ENCODE peak calls at places on chromosome 1, in seven cellular contexts. X, Y, H, K, O, A and D are unnamed samples.

GRCh38 chr1:78143152-78143551 is 97.4 kb downstream of the GIPC2 start:
- DNase-seq in X (no peak), Y (no peak), H (no peak), K (no peak), O (peak; percentile 38), A (no peak), D (no peak)

GRCh38 chr1:198102454-198102791 is 54.4 kb upstream of the NEK7 start:
- DNase-seq in X (no peak), Y (no peak), H (no peak), K (no peak), O (no peak), A (no peak), D (no peak)

GRCh38 chr1:54137532-54138061 is 15.2 kb downstream of the CDCP2 start:
- DNase-seq in X (no peak), Y (no peak), H (no peak), K (no peak), O (no peak), A (peak; percentile 65), D (no peak)

GRCh38 chr1:205449750-205450443 is 5.9 kb downstream of the BLACAT1 start:
- DNase-seq in X (peak; percentile 95), Y (no peak), H (no peak), K (peak; percentile 89), O (no peak), A (peak; percentile 52), D (peak; percentile 99)

GRCh38 chr1:84020151-84020550 is 21.2 kb upstream of the TTLL7 start:
- DNase-seq in X (no peak), Y (no peak), H (no peak), K (peak; percentile 52), O (no peak), A (no peak), D (no peak)

GRCh38 chr1:115838426-115838804 is 2.5 kb downstream of the NHLH2 start:
- DNase-seq in X (no peak), Y (no peak), H (no peak), K (no peak), O (no peak), A (peak; percentile 21), D (no peak)

GRCh38 chr1:6384962-6385672 is 8.4 kb downstream of the ACOT7 start:
- DNase-seq in X (no peak), Y (no peak), H (no peak), K (no peak), O (no peak), A (peak; percentile 84), D (no peak)

GRCh38 chr1:6692956-6693355 is 8.7 kb downstream of the DNAJC11 start:
- DNase-seq in X (no peak), Y (no peak), H (no peak), K (no peak), O (no peak), A (no peak), D (no peak)

GRCh38 chr1:53298163-53298685 is 29.6 kb downstream of the LRP8 start:
- DNase-seq in X (no peak), Y (no peak), H (no peak), K (no peak), O (no peak), A (no peak), D (no peak)

GRCh38 chr1:28241633-28242241 is 5.8 kb downstream of the ATP5IF1 start:
- DNase-seq in X (no peak), Y (no peak), H (no peak), K (no peak), O (no peak), A (no peak), D (no peak)

GRCh38 chr1:13829152-13829769 is 129.3 kb downstream of the PRDM2 start:
- DNase-seq in X (peak; percentile 23), Y (no peak), H (no peak), K (no peak), O (no peak), A (peak; percentile 5), D (no peak)

GRCh38 chr1:87805661-87806376 is 477.1 kb downstream of the LMO4 start:
- DNase-seq in X (peak; percentile 28), Y (no peak), H (no peak), K (no peak), O (no peak), A (no peak), D (peak; percentile 27)

DNA sequence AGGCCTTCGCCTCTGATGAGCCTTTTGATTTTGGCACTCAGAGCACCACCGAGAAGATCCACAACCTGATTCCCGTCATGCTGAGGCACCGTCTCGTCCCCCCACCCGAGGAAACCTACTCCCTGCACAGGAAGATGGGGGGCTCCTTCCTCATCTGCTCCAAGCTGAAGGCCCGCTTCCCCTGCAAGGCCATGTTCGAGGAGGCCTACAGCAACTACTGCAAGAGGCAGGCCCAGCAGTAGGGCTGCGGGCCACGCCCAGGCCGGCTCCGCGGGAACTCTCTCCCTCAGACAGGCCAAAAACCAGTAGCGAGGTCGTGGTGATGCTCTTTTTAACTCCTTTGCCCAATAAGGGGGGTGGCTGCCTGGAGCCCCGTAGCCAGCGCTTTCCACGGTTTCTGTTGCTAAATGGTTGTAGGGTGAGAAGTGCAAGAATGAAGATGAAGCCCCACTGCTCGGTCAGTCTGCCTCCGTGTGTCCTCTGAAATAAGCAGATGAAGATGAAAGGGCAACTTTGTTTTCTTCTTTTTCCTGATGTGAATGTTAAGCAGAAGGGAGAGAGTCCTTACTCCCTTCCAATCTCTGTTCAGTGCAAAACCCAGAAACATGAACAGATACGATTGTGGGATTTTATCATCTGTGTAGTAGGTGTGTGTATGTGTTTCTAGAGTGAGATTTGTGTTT is 46.5 kb downstream of the COQ8A start:
- DNase-seq in X (no peak), Y (no peak), H (no peak), K (no peak), O (no peak), A (no peak), D (no peak)
- TF ChIP-seq SIN3A in X (no peak), Y (no peak), H (no peak), K (no peak), O (no peak), A (no peak), D (no peak)

GRCh38 chr1:41397020-41397419 is 35.8 kb downstream of the FOXO6 start:
- DNase-seq in X (no peak), Y (no peak), H (no peak), K (no peak), O (no peak), A (no peak), D (no peak)

GRCh38 chr1:41401899-41402298 is 40.7 kb downstream of the FOXO6 start:
- DNase-seq in X (no peak), Y (no peak), H (no peak), K (no peak), O (no peak), A (no peak), D (no peak)

GRCh38 chr1:41400235-41400634 is 39.0 kb downstream of the FOXO6 start:
- DNase-seq in X (no peak), Y (no peak), H (no peak), K (no peak), O (no peak), A (no peak), D (no peak)

GRCh38 chr1:41397943-41398342 is 36.7 kb downstream of the FOXO6 start:
- DNase-seq in X (no peak), Y (no peak), H (no peak), K (no peak), O (no peak), A (no peak), D (no peak)

DNA sequence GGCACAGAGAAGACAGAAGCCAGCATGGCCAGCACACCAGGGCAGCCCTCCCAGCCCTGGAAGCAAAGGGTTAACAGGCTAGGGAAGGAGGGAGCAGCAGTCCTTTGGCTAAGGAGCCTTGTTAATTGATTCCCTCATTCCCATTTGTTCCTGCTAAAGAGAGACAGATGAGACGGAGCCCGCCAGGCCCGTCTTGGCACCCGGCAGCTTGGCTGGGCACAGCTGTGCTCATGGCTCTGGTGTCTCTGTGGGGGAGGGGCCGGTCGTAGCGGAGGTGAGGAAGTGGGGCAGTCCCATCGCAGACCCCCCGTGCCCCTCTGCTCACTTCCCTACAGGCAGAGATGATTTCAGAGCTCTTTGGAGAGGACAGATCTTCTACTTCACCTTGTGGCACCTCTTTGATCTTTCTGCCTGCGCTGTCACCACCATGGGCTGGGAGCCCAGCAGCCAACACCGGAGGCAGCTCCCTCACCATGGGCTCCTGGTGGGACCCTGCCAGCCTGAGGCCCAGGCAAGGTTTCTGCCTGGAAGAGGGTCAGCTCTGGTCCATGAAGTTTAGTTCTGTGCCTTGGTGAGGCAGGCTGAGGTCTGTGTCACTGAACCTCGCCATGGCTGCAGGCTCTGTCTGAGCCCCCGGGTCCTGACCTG is 38.0 kb downstream of the FOXO6 start:
- DNase-seq in X (no peak), Y (no peak), H (no peak), K (no peak), O (no peak), A (peak; percentile 63), D (no peak)
- TF ChIP-seq SIN3A in X (no peak), Y (no peak), H (no peak), K (no peak), O (no peak), A (no peak), D (no peak)

GRCh38 chr1:11691302-11691914 is at the start of gene DRAXIN:
- DNase-seq in X (no peak), Y (no peak), H (no peak), K (no peak), O (no peak), A (peak; percentile 93), D (no peak)
- TF ChIP-seq SIN3A in X (no peak), Y (no peak), H (peak; percentile 16), K (no peak), O (no peak), A (no peak), D (no peak)

GRCh38 chr1:220786337-220787068 is at the start of gene MTARC1:
- DNase-seq in X (no peak), Y (no peak), H (no peak), K (no peak), O (no peak), A (peak; percentile 95), D (peak; percentile 86)

GRCh38 chr1:220784751-220785150 is 2.0 kb upstream of the MTARC1 start:
- DNase-seq in X (no peak), Y (no peak), H (no peak), K (no peak), O (no peak), A (peak; percentile 52), D (no peak)

GRCh38 chr1:220787069-220787614 is 429 bp downstream of the MTARC1 start:
- DNase-seq in X (peak; percentile 51), Y (no peak), H (no peak), K (no peak), O (no peak), A (peak; percentile 71), D (peak; percentile 57)

GRCh38 chr1:220786057-220786336 is 716 bp upstream of the MTARC1 start:
- DNase-seq in X (no peak), Y (no peak), H (no peak), K (no peak), O (no peak), A (no peak), D (no peak)

DNA sequence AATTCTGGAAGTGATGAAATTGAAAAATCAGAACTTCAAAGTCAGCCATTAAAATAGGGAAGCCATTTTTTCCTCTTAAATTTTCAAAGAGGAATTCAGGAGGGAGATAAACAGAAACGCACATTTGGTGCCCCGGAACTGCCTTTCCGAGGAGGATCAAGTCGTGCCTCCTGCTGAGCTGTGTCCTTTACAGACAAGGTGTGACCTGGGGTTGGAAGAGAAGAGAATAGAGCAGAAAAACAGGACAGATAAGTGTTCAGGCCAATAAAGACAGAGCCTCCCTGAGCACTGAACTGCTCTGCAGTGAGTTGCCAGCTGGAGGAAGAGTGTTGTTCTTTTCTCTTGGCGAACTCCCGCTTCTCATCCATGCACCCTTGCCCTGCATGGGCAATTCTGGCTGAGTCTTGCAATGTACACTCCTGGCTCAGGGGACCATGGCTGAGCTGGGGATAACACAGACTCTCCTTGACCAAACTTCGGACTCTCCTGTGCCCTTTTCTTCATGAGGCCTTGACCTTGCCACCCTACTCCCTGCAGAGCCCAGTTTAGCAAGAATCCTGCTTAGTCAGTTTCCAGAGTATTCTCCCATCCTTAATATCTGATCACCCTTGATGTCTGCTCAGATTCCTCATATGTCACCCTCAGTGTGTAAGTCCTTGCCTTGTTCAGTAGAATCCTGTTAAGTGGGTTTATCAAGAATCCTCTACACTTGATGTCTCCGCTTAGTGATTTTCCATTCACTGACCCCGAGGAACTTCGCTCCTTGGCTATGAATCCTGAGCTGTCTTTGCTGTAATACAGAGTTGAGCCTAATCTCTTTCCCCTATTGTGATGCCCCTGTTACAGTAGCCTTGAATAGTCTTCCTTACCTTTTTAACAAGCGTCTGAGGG is 1.3 kb upstream of the MTARC1 start:
- DNase-seq in X (no peak), Y (no peak), H (no peak), K (no peak), O (no peak), A (no peak), D (no peak)
- TF ChIP-seq SIN3A in X (no peak), Y (no peak), H (no peak), K (no peak), O (no peak), A (no peak), D (no peak)